ENCODE peak calls at places on chromosomes 16 and 17, in five cellular contexts. X is left lung; R is left ventricle myocardium inferior; D is tibial nerve; I is CD8-positive, alpha-beta T cell. K is an unnamed sample.

GRCh38 chr17:49108318-49108717 is 24.3 kb upstream of the B4GALNT2 start:
- DNase-seq in X (no peak), R (no peak), D (no peak), I (no peak), K (no peak)

GRCh38 chr16:58127033-58127556 is 2.1 kb downstream of the CFAP20 start:
- DNase-seq in X (no peak), R (no peak), D (no peak), I (no peak), K (no peak)

GRCh38 chr17:49390548-49391324 is 23.9 kb downstream of the PHB1 start:
- DNase-seq in X (peak; percentile 52), R (no peak), D (no peak), I (no peak), K (no peak)

GRCh38 chr17:76343106-76343505 is 10.6 kb downstream of the PRPSAP1 start:
- DNase-seq in X (no peak), R (no peak), D (no peak), I (no peak), K (peak; percentile 51)

GRCh38 chr17:31597646-31598387 is 206.3 kb downstream of the RAB11FIP4 start:
- DNase-seq in X (no peak), R (no peak), D (no peak), I (no peak), K (no peak)

GRCh38 chr17:36888236-36888957 is 48.9 kb upstream of the LHX1 start:
- DNase-seq in X (no peak), R (no peak), D (no peak), I (no peak), K (no peak)

GRCh38 chr17:45425125-45425983 is 7.3 kb downstream of the ARHGAP27 start:
- DNase-seq in X (peak; percentile 82), R (peak; percentile 61), D (no peak), I (no peak), K (peak; percentile 67)

GRCh38 chr16:46632778-46633733 is 11.9 kb upstream of the SHCBP1 start:
- DNase-seq in X (no peak), R (no peak), D (no peak), I (no peak), K (no peak)

GRCh38 chr17:82551779-82552457 is 32.4 kb downstream of the FOXK2 start:
- DNase-seq in X (peak; percentile 82), R (peak; percentile 69), D (peak; percentile 51), I (peak; percentile 49), K (peak; percentile 71)

GRCh38 chr17:78151514-78152008 is 5.4 kb downstream of the C17orf99 start:
- DNase-seq in X (no peak), R (no peak), D (no peak), I (no peak), K (no peak)

GRCh38 chr17:30236807-30237206 is 1.3 kb upstream of the SLC6A4 start:
- DNase-seq in X (peak; percentile 53), R (peak; percentile 49), D (peak; percentile 18), I (no peak), K (peak; percentile 53)

GRCh38 chr16:49200223-49200820 is 81.3 kb downstream of the CBLN1 start:
- DNase-seq in X (no peak), R (peak; percentile 39), D (no peak), I (no peak), K (no peak)

GRCh38 chr16:89331371-89332109 is 114.0 kb downstream of the ZNF778 start:
- DNase-seq in X (no peak), R (no peak), D (no peak), I (no peak), K (no peak)

GRCh38 chr17:78250891-78251772 is 19.7 kb downstream of the TMEM235 start:
- DNase-seq in X (peak; percentile 91), R (peak; percentile 80), D (peak; percentile 55), I (peak; percentile 68), K (peak; percentile 92)

GRCh38 chr16:11430601-11431317 is 85.5 kb downstream of the RMI2 start:
- DNase-seq in X (no peak), R (no peak), D (no peak), I (no peak), K (no peak)

GRCh38 chr17:50169121-50169764 is 3.4 kb downstream of the SGCA start:
- DNase-seq in X (no peak), R (no peak), D (peak; percentile 15), I (peak; percentile 54), K (peak; percentile 66)

GRCh38 chr16:30793508-30794069 is 6.6 kb upstream of the ZNF629 start:
- DNase-seq in X (no peak), R (no peak), D (no peak), I (no peak), K (no peak)

GRCh38 chr16:76946879-76947278 is 244.1 kb upstream of the MON1B start:
- DNase-seq in X (no peak), R (no peak), D (no peak), I (no peak), K (peak; percentile 76)

GRCh38 chr17:65297384-65297783 is 160.2 kb downstream of the RGS9 start:
- DNase-seq in X (no peak), R (no peak), D (no peak), I (no peak), K (no peak)

GRCh38 chr17:1055751-1056645 is 59.1 kb downstream of the TIMM22 start:
- DNase-seq in X (no peak), R (peak; percentile 66), D (peak; percentile 54), I (no peak), K (peak; percentile 67)

GRCh38 chr16:60914334-60914733 is 1121.9 kb downstream of the CDH8 start:
- DNase-seq in X (no peak), R (no peak), D (no peak), I (no peak), K (no peak)

GRCh38 chr16:88730632-88731607 is 24.6 kb downstream of the CTU2 start:
- DNase-seq in X (no peak), R (no peak), D (no peak), I (no peak), K (peak; percentile 78)

GRCh38 chr17:45016823-45017222 is 34.6 kb downstream of the DCAKD start:
- DNase-seq in X (no peak), R (no peak), D (no peak), I (no peak), K (no peak)

GRCh38 chr16:82037666-82038065 is 2.6 kb downstream of the HSD17B2 start:
- DNase-seq in X (no peak), R (no peak), D (no peak), I (no peak), K (no peak)

GRCh38 chr17:35605753-35606152 is 18.6 kb downstream of the AP2B1 start:
- DNase-seq in X (no peak), R (no peak), D (no peak), I (no peak), K (no peak)

GRCh38 chr17:40538019-40538935 is 27.0 kb downstream of the CCR7 start:
- DNase-seq in X (peak; percentile 70), R (peak; percentile 79), D (no peak), I (no peak), K (no peak)

GRCh38 chr16:90084215-90084614 is 7.1 kb upstream of the PRDM7 start:
- DNase-seq in X (no peak), R (no peak), D (no peak), I (no peak), K (no peak)

GRCh38 chr17:34275881-34276280 is 5.9 kb downstream of the CCL7 start:
- DNase-seq in X (no peak), R (no peak), D (no peak), I (no peak), K (no peak)

GRCh38 chr17:40284085-40284713 is 3.5 kb upstream of the CDC6 start:
- DNase-seq in X (no peak), R (no peak), D (no peak), I (no peak), K (no peak)

GRCh38 chr17:54620380-54620978 is 280.2 kb upstream of the TOM1L1 start:
- DNase-seq in X (no peak), R (no peak), D (no peak), I (no peak), K (no peak)

GRCh38 chr17:76004750-76005262 is 4.2 kb downstream of the CDK3 start:
- DNase-seq in X (no peak), R (no peak), D (no peak), I (no peak), K (no peak)

GRCh38 chr17:8072727-8073461 is 14.6 kb downstream of the ALOX12B start:
- DNase-seq in X (no peak), R (no peak), D (no peak), I (no peak), K (no peak)

DNA sequence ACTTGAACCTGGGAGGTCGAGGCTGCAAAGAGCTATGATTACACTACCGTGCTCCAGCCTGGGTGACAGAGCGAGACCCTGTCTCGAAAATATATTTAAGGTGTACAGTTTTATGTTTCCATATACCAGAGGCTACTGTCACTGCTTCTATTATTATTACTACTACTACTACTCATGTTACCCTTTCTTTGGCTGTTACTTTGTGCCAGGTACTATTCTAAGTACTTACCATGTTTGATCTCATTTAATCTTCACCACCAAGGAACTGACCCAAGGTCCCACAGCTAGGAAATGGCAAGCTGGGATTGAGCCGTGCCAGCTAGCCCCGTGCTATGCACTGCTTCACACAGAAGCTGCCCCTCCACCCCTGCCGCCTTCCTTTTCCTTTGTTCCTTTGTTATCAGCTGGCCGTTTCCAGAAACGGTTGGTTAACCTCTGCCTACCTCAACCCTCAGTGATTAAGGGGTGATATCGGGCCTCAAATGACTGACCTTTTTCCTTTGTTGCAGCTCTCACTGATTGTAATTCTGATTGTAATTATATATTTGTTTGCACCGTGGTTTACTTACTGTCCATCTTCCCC is 78.4 kb downstream of the ABCC1 start:
- DNase-seq in X (no peak), R (no peak), D (no peak), I (no peak), K (no peak)
- H3K4me3 ChIP-seq in X (no peak overlapping the region), R (no peak overlapping the region), D (no peak overlapping the region), I (no peak overlapping the region), K (no peak overlapping the region)

GRCh38 chr16:50878966-50879615 is 137.2 kb downstream of the CYLD start:
- DNase-seq in X (no peak), R (no peak), D (no peak), I (no peak), K (no peak)
- H3K4me1 ChIP-seq in X (no peaks in the 10 kb centered on the region), R (no peaks in the 10 kb centered on the region), D (no peaks in the 10 kb centered on the region), I (no peaks in the 10 kb centered on the region), K (no peaks in the 10 kb centered on the region)

DNA sequence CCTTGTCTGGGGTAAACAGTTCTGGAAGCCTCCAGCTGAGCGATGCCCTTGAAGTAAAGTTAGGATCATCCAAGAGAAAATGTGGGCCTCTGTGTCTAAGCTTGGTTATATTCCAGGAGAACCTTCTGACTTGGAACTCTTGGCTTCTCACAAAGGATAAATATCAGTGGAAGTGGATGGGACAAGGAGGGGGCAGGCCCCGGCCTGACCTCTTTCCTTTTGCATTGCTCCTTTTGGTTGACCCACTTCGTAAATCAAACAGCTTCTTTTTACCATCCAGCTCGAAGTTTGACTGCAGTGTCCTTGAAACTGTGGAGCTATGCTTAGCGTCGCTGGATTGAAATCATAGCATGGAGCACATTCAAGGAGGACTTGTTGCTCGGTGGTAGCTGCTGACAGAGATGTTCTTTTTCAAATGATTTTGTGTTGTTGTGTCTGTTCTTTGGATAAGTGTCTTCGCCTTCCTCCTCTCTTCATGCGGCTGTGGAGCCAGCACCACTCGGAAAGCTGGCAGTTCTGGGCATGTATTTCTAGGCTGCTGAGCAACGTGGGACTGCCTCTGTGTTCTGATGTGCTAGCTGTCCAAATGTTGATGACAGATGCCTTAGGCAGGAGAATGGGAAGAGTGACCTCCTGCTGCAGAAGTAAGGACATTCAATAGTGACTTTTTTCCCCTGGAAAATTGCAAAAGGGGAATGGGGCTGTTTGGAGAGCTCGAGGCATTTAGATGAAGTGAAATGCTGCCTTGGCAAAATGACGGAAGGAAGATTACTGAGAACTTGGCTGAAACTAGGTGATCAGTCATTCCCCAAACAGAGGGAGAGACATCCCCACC is 4.5 kb downstream of the MINK1 start:
- DNase-seq in X (no peak), R (peak; percentile 41), D (no peak), I (no peak), K (no peak)
- H3K4me3 ChIP-seq in X (no peak overlapping the region), R (peak overlapping the region; percentile 25), D (no peak overlapping the region), I (no peak overlapping the region), K (no peak overlapping the region)

GRCh38 chr16:13992322-13992721 is 72.4 kb downstream of the ERCC4 start:
- DNase-seq in X (no peak), R (no peak), D (no peak), I (no peak), K (no peak)
- H3K4me1 ChIP-seq in X (no peaks in the 10 kb centered on the region), R (peaks cover 18% of the 10 kb centered on the region), D (no peaks in the 10 kb centered on the region), I (no peaks in the 10 kb centered on the region), K (no peaks in the 10 kb centered on the region)